ENCODE peak calls at places on chromosomes 12 and 14, in eight cellular contexts. A, N, J, I, W, Y, B and G are unnamed samples.

GRCh38 chr12:107362960-107363359 is 269.6 kb upstream of the CRY1 start:
- DNase-seq in A (no peak), N (no peak), J (no peak), I (no peak), W (no peak), Y (no peak), B (no peak), G (no peak)

GRCh38 chr14:20332386-20332945 is 613 bp downstream of the CCNB1IP1 start:
- DNase-seq in A (no peak), N (no peak), J (no peak), I (no peak), W (peak), Y (no peak), B (no peak), G (no peak)

GRCh38 chr14:50846171-50846880 is 15.4 kb upstream of the NIN start:
- DNase-seq in A (no peak), N (no peak), J (no peak), I (no peak), W (peak), Y (no peak), B (no peak), G (no peak)

GRCh38 chr14:90024910-90025309 is 36.9 kb upstream of the KCNK13 start:
- DNase-seq in A (no peak), N (no peak), J (no peak), I (no peak), W (no peak), Y (no peak), B (no peak), G (no peak)

GRCh38 chr12:88141774-88142609 is at the start of the genes CEP290 and TMTC3:
- DNase-seq in A (peak), N (peak), J (peak), I (peak), W (peak), Y (peak), B (peak), G (peak)

GRCh38 chr12:124713436-124714082 is 146.1 kb upstream of the NCOR2 start:
- DNase-seq in A (no peak), N (peak), J (peak), I (peak), W (no peak), Y (peak), B (no peak), G (peak)

GRCh38 chr12:93322784-93323183 is 54.9 kb upstream of the NUDT4 start:
- DNase-seq in A (no peak), N (no peak), J (no peak), I (no peak), W (peak), Y (no peak), B (no peak), G (no peak)

GRCh38 chr14:69547701-69548348 is 26.8 kb downstream of the CCDC177 start:
- DNase-seq in A (peak), N (peak), J (no peak), I (no peak), W (no peak), Y (no peak), B (peak), G (no peak)

GRCh38 chr12:47863985-47864384 is 40.8 kb downstream of the VDR start:
- DNase-seq in A (no peak), N (no peak), J (no peak), I (no peak), W (no peak), Y (no peak), B (no peak), G (no peak)